ENCODE peak calls at places on chromosomes 6 and 20, in five cellular contexts. One of them, this sample, is unnamed.

GRCh38 chr6:133393891-133394290 is 152.7 kb downstream of the EYA4 start:
- DNase-seq in thyroid gland: no peak
- DNase-seq in cardiac muscle cell: no peak
- DNase-seq in aorta: no peak
- DNase-seq in breast epithelium: no peak
- DNase-seq in this sample: peak; percentile 41

GRCh38 chr20:17852323-17852722 is 116.3 kb downstream of the SNX5 start:
- DNase-seq in thyroid gland: no peak
- DNase-seq in cardiac muscle cell: no peak
- DNase-seq in aorta: no peak
- DNase-seq in breast epithelium: no peak
- DNase-seq in this sample: no peak

GRCh38 chr6:25880601-25881000 is 6.6 kb upstream of the SLC17A3 start:
- DNase-seq in thyroid gland: no peak
- DNase-seq in cardiac muscle cell: no peak
- DNase-seq in aorta: no peak
- DNase-seq in breast epithelium: no peak
- DNase-seq in this sample: no peak

GRCh38 chr6:169427856-169428255 is 174.2 kb upstream of the THBS2 start:
- DNase-seq in thyroid gland: no peak
- DNase-seq in cardiac muscle cell: peak; percentile 82
- DNase-seq in aorta: no peak
- DNase-seq in breast epithelium: no peak
- DNase-seq in this sample: peak; percentile 57

GRCh38 chr6:113017316-113017715 is 670.2 kb downstream of the RFPL4B start:
- DNase-seq in thyroid gland: no peak
- DNase-seq in cardiac muscle cell: no peak
- DNase-seq in aorta: no peak
- DNase-seq in breast epithelium: no peak
- DNase-seq in this sample: no peak

GRCh38 chr6:36056178-36056577 is 28.6 kb downstream of the MAPK14 start:
- DNase-seq in thyroid gland: no peak
- DNase-seq in cardiac muscle cell: no peak
- DNase-seq in aorta: no peak
- DNase-seq in breast epithelium: no peak
- DNase-seq in this sample: no peak

GRCh38 chr6:167475947-167476346 is 151.1 kb downstream of the TTLL2 start:
- DNase-seq in thyroid gland: no peak
- DNase-seq in cardiac muscle cell: no peak
- DNase-seq in aorta: no peak
- DNase-seq in breast epithelium: no peak
- DNase-seq in this sample: no peak

GRCh38 chr6:142387997-142388815 is 86.4 kb downstream of the ADGRG6 start:
- DNase-seq in thyroid gland: no peak
- DNase-seq in cardiac muscle cell: peak; percentile 78
- DNase-seq in aorta: no peak
- DNase-seq in breast epithelium: no peak
- DNase-seq in this sample: no peak

GRCh38 chr6:49939993-49940498 is 23.9 kb downstream of the DEFB114 start:
- DNase-seq in thyroid gland: no peak
- DNase-seq in cardiac muscle cell: no peak
- DNase-seq in aorta: no peak
- DNase-seq in breast epithelium: no peak
- DNase-seq in this sample: no peak

GRCh38 chr20:11195899-11196558 is 522.2 kb upstream of the JAG1 start:
- DNase-seq in thyroid gland: peak; percentile 13
- DNase-seq in cardiac muscle cell: peak; percentile 20
- DNase-seq in aorta: no peak
- DNase-seq in breast epithelium: no peak
- DNase-seq in this sample: no peak

DNA sequence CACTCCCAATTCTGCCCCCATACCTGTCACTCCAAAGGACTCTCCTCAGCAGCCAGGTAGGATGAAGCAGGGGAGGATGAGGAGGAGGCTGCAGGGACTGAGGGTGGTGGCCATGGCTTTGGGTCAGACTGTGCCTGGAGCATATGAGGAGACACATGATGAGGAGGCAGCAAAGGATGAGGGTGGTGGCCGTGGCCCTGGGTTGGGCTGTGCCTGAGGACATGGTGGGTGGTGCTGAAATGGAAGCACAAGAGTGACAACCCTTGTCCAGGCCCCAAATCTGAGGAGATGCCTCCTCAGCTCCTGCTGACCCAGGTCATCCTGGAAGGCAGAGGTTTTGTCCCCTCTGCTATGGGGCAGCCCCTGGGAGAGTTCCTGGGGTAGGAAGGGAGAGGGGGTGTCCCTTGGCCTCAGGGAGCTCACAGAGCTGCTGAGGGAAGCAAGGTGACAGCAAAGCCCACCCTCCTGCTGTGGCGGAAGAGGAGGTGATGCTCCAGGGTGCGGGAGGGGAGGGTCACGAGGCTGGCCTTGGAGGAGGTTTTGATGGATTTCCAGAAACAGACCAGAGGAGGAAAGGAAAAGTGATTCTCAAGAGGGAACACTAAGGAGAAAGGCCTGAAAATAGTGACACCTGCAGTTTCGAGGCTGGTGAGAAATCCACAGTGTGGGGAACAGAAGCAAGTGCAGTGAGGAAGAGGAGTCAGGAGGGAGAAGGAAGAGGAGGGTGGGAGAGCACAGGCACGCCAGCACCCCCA is 4.6 kb downstream of the RAET1G start:
- DNase-seq in thyroid gland: no peak
- DNase-seq in cardiac muscle cell: no peak
- DNase-seq in aorta: peak; percentile 23
- DNase-seq in breast epithelium: no peak
- DNase-seq in this sample: no peak
- H3K27me3 ChIP-seq in thyroid gland: no peaks in the 10 kb centered on the region
- H3K27me3 ChIP-seq in cardiac muscle cell: peaks cover 82% of the 10 kb centered on the region
- H3K27me3 ChIP-seq in aorta: no peaks in the 10 kb centered on the region
- H3K27me3 ChIP-seq in breast epithelium: no peaks in the 10 kb centered on the region
- H3K27me3 ChIP-seq in this sample: peaks cover 10% of the 10 kb centered on the region

DNA sequence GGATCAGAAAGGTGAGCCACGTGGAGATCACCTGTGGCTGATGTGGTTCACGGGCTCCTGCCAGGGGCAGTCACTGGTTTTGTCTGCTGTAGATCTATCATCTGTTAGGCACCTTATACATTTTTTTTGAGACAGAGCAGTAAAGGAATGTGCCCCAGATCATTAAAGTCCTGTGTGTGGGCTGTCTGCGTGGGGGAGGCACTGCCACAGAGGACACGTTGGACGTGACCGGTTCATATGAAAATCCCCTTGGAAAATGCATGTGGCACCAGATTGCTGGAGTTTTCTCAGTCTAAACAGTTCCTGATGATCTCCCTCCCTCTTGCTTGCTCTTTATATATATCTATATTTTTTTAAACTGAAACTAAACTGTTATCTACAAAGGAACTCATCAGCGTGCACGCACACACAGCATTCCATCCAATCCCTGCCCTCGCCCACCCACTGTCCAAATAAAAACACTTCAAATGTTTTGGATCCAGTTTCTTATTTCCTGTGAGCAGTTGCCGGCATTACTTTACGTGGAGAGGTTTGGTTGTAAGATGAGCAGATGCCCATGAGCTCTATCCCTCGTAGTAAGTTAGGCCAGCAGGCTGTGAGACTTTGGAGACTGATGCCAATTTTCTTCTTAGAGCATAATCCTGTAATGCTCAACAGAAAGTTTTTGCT is 161.6 kb upstream of the EXOC2 start:
- DNase-seq in thyroid gland: no peak
- DNase-seq in cardiac muscle cell: peak; percentile 2
- DNase-seq in aorta: no peak
- DNase-seq in breast epithelium: no peak
- DNase-seq in this sample: no peak
- H3K4me3 ChIP-seq in thyroid gland: no peak overlapping the region
- H3K4me3 ChIP-seq in cardiac muscle cell: no peak overlapping the region
- H3K4me3 ChIP-seq in aorta: no peak overlapping the region
- H3K4me3 ChIP-seq in breast epithelium: no peak overlapping the region
- H3K4me3 ChIP-seq in this sample: no peak overlapping the region

DNA sequence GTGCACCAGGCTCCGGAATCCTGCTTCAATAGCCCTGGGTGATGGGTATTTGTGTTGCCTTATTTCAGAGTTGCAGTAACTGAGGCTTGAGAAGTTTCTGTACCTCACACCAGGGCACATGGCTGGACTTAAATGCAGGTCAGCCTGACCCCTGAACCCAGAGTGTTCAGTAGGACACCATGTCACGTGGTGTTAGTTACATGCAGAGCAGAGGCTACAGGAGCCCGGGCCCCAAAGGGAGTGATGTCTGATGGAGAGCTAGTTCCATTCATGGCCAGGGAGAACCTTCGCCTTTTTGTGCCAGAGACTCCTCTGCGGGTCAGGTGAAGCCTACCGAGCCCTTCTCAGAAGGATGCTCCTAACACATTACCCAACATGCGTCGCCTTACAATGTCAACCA is 161.4 kb upstream of the CST7 start:
- DNase-seq in thyroid gland: no peak
- DNase-seq in cardiac muscle cell: no peak
- DNase-seq in aorta: no peak
- DNase-seq in breast epithelium: no peak
- DNase-seq in this sample: no peak
- H3K27me3 ChIP-seq in thyroid gland: no peaks in the 10 kb centered on the region
- H3K27me3 ChIP-seq in cardiac muscle cell: no peaks in the 10 kb centered on the region
- H3K27me3 ChIP-seq in aorta: no peaks in the 10 kb centered on the region
- H3K27me3 ChIP-seq in breast epithelium: no peaks in the 10 kb centered on the region
- H3K27me3 ChIP-seq in this sample: no peaks in the 10 kb centered on the region

DNA sequence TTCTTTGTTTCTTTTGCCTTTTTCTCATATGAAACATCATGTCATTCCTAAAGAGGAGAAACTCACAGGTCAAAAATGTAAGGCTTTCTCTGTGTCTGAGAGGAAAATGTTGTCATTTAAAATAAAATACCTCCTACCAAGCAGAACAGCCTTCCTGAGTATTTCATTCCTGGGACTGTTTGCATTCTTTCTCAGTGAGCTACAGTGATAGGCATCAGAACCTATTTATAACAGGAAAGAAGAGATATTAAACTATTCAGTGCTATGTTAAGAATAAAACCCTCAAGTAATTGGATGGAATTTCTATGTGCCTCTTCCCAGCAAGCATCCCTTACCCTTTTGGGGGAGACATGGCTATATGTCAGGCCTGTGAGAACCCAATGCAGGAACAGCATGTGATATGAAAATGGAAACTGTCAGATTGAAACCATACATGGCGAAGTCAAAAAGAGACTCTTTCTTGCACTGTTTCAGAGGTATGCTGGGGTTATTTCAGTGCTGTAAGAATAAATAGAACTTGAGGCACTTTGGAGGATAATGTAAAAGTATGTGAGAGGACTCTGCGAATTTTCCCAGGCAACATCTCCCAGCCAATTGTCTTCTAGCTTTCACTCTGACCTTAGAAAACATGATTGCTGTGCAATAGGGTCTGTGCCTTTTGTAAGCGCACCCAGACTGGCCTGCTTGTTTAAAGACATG is 133.8 kb upstream of the CCN2 start:
- DNase-seq in thyroid gland: no peak
- DNase-seq in cardiac muscle cell: peak; percentile 90
- DNase-seq in aorta: no peak
- DNase-seq in breast epithelium: no peak
- DNase-seq in this sample: no peak
- H3K4me3 ChIP-seq in thyroid gland: no peak overlapping the region
- H3K4me3 ChIP-seq in cardiac muscle cell: no peak overlapping the region
- H3K4me3 ChIP-seq in aorta: no peak overlapping the region
- H3K4me3 ChIP-seq in breast epithelium: no peak overlapping the region
- H3K4me3 ChIP-seq in this sample: no peak overlapping the region

GRCh38 chr6:137497722-137498463 is 3.7 kb upstream of the OLIG3 start:
- DNase-seq in thyroid gland: no peak
- DNase-seq in cardiac muscle cell: no peak
- DNase-seq in aorta: no peak
- DNase-seq in breast epithelium: no peak
- DNase-seq in this sample: no peak
- H3K27me3 ChIP-seq in thyroid gland: peaks cover 53% of the 10 kb centered on the region
- H3K27me3 ChIP-seq in cardiac muscle cell: peaks cover 100% of the 10 kb centered on the region
- H3K27me3 ChIP-seq in aorta: no peaks in the 10 kb centered on the region
- H3K27me3 ChIP-seq in breast epithelium: peaks cover 5% of the 10 kb centered on the region
- H3K27me3 ChIP-seq in this sample: no peaks in the 10 kb centered on the region